ENCODE peak calls at places on chromosome 1, in six cellular contexts. One of them, this sample, is unnamed.

GRCh38 chr1:202131956-202132821 is 9.5 kb downstream of the GPR37L1 start:
- DNase-seq in stomach: peak
- DNase-seq in hippocampal formation: peak
- DNase-seq in effector memory CD8-positive, alpha-beta T cell: no peak
- DNase-seq in nucleus accumbens: peak
- DNase-seq in NCI-H82: peak
- DNase-seq in this sample: peak

GRCh38 chr1:183238071-183238470 is 52.0 kb downstream of the LAMC2 start:
- DNase-seq in stomach: no peak
- DNase-seq in hippocampal formation: no peak
- DNase-seq in effector memory CD8-positive, alpha-beta T cell: no peak
- DNase-seq in nucleus accumbens: no peak
- DNase-seq in NCI-H82: no peak
- DNase-seq in this sample: peak

GRCh38 chr1:179007233-179007632 is 18.5 kb upstream of the FAM20B start:
- DNase-seq in stomach: no peak
- DNase-seq in hippocampal formation: no peak
- DNase-seq in effector memory CD8-positive, alpha-beta T cell: no peak
- DNase-seq in nucleus accumbens: no peak
- DNase-seq in NCI-H82: no peak
- DNase-seq in this sample: no peak

GRCh38 chr1:178931843-178932551 is 61.1 kb upstream of the ANGPTL1 start:
- DNase-seq in stomach: no peak
- DNase-seq in hippocampal formation: no peak
- DNase-seq in effector memory CD8-positive, alpha-beta T cell: no peak
- DNase-seq in nucleus accumbens: no peak
- DNase-seq in NCI-H82: no peak
- DNase-seq in this sample: no peak

GRCh38 chr1:197065549-197065948 is 1.5 kb downstream of the F13B start:
- DNase-seq in stomach: no peak
- DNase-seq in hippocampal formation: no peak
- DNase-seq in effector memory CD8-positive, alpha-beta T cell: no peak
- DNase-seq in nucleus accumbens: no peak
- DNase-seq in NCI-H82: no peak
- DNase-seq in this sample: peak

GRCh38 chr1:195591917-195592672 is 1016.1 kb downstream of the KCNT2 start:
- DNase-seq in stomach: no peak
- DNase-seq in hippocampal formation: no peak
- DNase-seq in effector memory CD8-positive, alpha-beta T cell: no peak
- DNase-seq in nucleus accumbens: no peak
- DNase-seq in NCI-H82: no peak
- DNase-seq in this sample: peak

GRCh38 chr1:155003766-155004351 is 1.3 kb downstream of the ZBTB7B start:
- DNase-seq in stomach: peak
- DNase-seq in hippocampal formation: no peak
- DNase-seq in effector memory CD8-positive, alpha-beta T cell: no peak
- DNase-seq in nucleus accumbens: peak
- DNase-seq in NCI-H82: peak
- DNase-seq in this sample: peak

GRCh38 chr1:60924964-60925798 is 157.2 kb upstream of the NFIA start:
- DNase-seq in stomach: no peak
- DNase-seq in hippocampal formation: no peak
- DNase-seq in effector memory CD8-positive, alpha-beta T cell: no peak
- DNase-seq in nucleus accumbens: no peak
- DNase-seq in NCI-H82: no peak
- DNase-seq in this sample: no peak

GRCh38 chr1:49364676-49365075 is 588.0 kb upstream of the BEND5 start:
- DNase-seq in stomach: no peak
- DNase-seq in hippocampal formation: no peak
- DNase-seq in effector memory CD8-positive, alpha-beta T cell: no peak
- DNase-seq in nucleus accumbens: no peak
- DNase-seq in NCI-H82: peak
- DNase-seq in this sample: no peak

GRCh38 chr1:227790868-227791267 is 24.6 kb upstream of the PRSS38 start:
- DNase-seq in stomach: no peak
- DNase-seq in hippocampal formation: no peak
- DNase-seq in effector memory CD8-positive, alpha-beta T cell: no peak
- DNase-seq in nucleus accumbens: no peak
- DNase-seq in NCI-H82: no peak
- DNase-seq in this sample: no peak

GRCh38 chr1:11790880-11791715 is 14.7 kb downstream of the MTHFR start:
- DNase-seq in stomach: peak
- DNase-seq in hippocampal formation: peak
- DNase-seq in effector memory CD8-positive, alpha-beta T cell: no peak
- DNase-seq in nucleus accumbens: peak
- DNase-seq in NCI-H82: no peak
- DNase-seq in this sample: peak

GRCh38 chr1:40784141-40784770 is 669 bp downstream of the KCNQ4 start:
- DNase-seq in stomach: peak
- DNase-seq in hippocampal formation: no peak
- DNase-seq in effector memory CD8-positive, alpha-beta T cell: no peak
- DNase-seq in nucleus accumbens: no peak
- DNase-seq in NCI-H82: peak
- DNase-seq in this sample: peak

GRCh38 chr1:31243451-31244286 is 4.0 kb upstream of the NKAIN1 start:
- DNase-seq in stomach: no peak
- DNase-seq in hippocampal formation: no peak
- DNase-seq in effector memory CD8-positive, alpha-beta T cell: no peak
- DNase-seq in nucleus accumbens: no peak
- DNase-seq in NCI-H82: no peak
- DNase-seq in this sample: no peak

GRCh38 chr1:187383366-187383765 is 554.6 kb downstream of the PLA2G4A start:
- DNase-seq in stomach: no peak
- DNase-seq in hippocampal formation: no peak
- DNase-seq in effector memory CD8-positive, alpha-beta T cell: no peak
- DNase-seq in nucleus accumbens: no peak
- DNase-seq in NCI-H82: peak
- DNase-seq in this sample: no peak